ENCODE peak calls at places on chromosome 20, in four cellular contexts. One of them, this sample, is unnamed.

GRCh38 chr20:36199293-36200257 is 36.7 kb upstream of the AAR2 start:
- DNase-seq in right lobe of liver: peak
- DNase-seq in CD4-positive, alpha-beta T cell: peak
- DNase-seq in left ventricle myocardium inferior: peak
- DNase-seq in this sample: peak

GRCh38 chr20:11267131-11267761 is 593.4 kb upstream of the JAG1 start:
- DNase-seq in right lobe of liver: no peak
- DNase-seq in CD4-positive, alpha-beta T cell: no peak
- DNase-seq in left ventricle myocardium inferior: peak
- DNase-seq in this sample: peak

GRCh38 chr20:33814238-33814712 is 3.1 kb downstream of the CHMP4B start:
- DNase-seq in right lobe of liver: no peak
- DNase-seq in CD4-positive, alpha-beta T cell: no peak
- DNase-seq in left ventricle myocardium inferior: no peak
- DNase-seq in this sample: no peak

GRCh38 chr20:5996765-5997164 is 46.3 kb downstream of the MCM8 start:
- DNase-seq in right lobe of liver: no peak
- DNase-seq in CD4-positive, alpha-beta T cell: no peak
- DNase-seq in left ventricle myocardium inferior: no peak
- DNase-seq in this sample: no peak

GRCh38 chr20:36130316-36130865 is 24.1 kb upstream of the EPB41L1 start:
- DNase-seq in right lobe of liver: no peak
- DNase-seq in CD4-positive, alpha-beta T cell: no peak
- DNase-seq in left ventricle myocardium inferior: no peak
- DNase-seq in this sample: no peak

GRCh38 chr20:60331688-60332300 is 373.6 kb downstream of the CDH26 start:
- DNase-seq in right lobe of liver: no peak
- DNase-seq in CD4-positive, alpha-beta T cell: no peak
- DNase-seq in left ventricle myocardium inferior: no peak
- DNase-seq in this sample: no peak

GRCh38 chr20:11676618-11677289 is 240.9 kb upstream of the BTBD3 start:
- DNase-seq in right lobe of liver: peak
- DNase-seq in CD4-positive, alpha-beta T cell: no peak
- DNase-seq in left ventricle myocardium inferior: no peak
- DNase-seq in this sample: peak

GRCh38 chr20:19483309-19483708 is 270.9 kb downstream of the SLC24A3 start:
- DNase-seq in right lobe of liver: no peak
- DNase-seq in CD4-positive, alpha-beta T cell: no peak
- DNase-seq in left ventricle myocardium inferior: no peak
- DNase-seq in this sample: no peak

GRCh38 chr20:59137532-59137931 is 26.1 kb upstream of the ZNF831 start:
- DNase-seq in right lobe of liver: peak
- DNase-seq in CD4-positive, alpha-beta T cell: no peak
- DNase-seq in left ventricle myocardium inferior: peak
- DNase-seq in this sample: no peak

GRCh38 chr20:47113362-47114118 is 218.9 kb downstream of the EYA2 start:
- DNase-seq in right lobe of liver: no peak
- DNase-seq in CD4-positive, alpha-beta T cell: no peak
- DNase-seq in left ventricle myocardium inferior: no peak
- DNase-seq in this sample: no peak

GRCh38 chr20:13131688-13132087 is 89.4 kb upstream of the ISM1 start:
- DNase-seq in right lobe of liver: no peak
- DNase-seq in CD4-positive, alpha-beta T cell: no peak
- DNase-seq in left ventricle myocardium inferior: no peak
- DNase-seq in this sample: no peak

GRCh38 chr20:44552950-44553908 is 29.1 kb upstream of the PKIG start:
- DNase-seq in right lobe of liver: no peak
- DNase-seq in CD4-positive, alpha-beta T cell: no peak
- DNase-seq in left ventricle myocardium inferior: no peak
- DNase-seq in this sample: no peak

GRCh38 chr20:9241232-9241692 is 172.4 kb downstream of the PLCB4 start:
- DNase-seq in right lobe of liver: no peak
- DNase-seq in CD4-positive, alpha-beta T cell: no peak
- DNase-seq in left ventricle myocardium inferior: no peak
- DNase-seq in this sample: peak

GRCh38 chr20:1370548-1371110 is 22.2 kb downstream of the FKBP1A start:
- DNase-seq in right lobe of liver: no peak
- DNase-seq in CD4-positive, alpha-beta T cell: no peak
- DNase-seq in left ventricle myocardium inferior: no peak
- DNase-seq in this sample: no peak

GRCh38 chr20:33531047-33531877 is 41.4 kb downstream of the CBFA2T2 start:
- DNase-seq in right lobe of liver: no peak
- DNase-seq in CD4-positive, alpha-beta T cell: no peak
- DNase-seq in left ventricle myocardium inferior: no peak
- DNase-seq in this sample: no peak

GRCh38 chr20:19815553-19815991 is 57.5 kb downstream of the RIN2 start:
- DNase-seq in right lobe of liver: no peak
- DNase-seq in CD4-positive, alpha-beta T cell: no peak
- DNase-seq in left ventricle myocardium inferior: no peak
- DNase-seq in this sample: peak

GRCh38 chr20:62805365-62805710 is 703 bp downstream of the OGFR start:
- DNase-seq in right lobe of liver: no peak
- DNase-seq in CD4-positive, alpha-beta T cell: no peak
- DNase-seq in left ventricle myocardium inferior: no peak
- DNase-seq in this sample: no peak

GRCh38 chr20:36575066-36575743 is 1.8 kb downstream of the TGIF2 start:
- DNase-seq in right lobe of liver: peak
- DNase-seq in CD4-positive, alpha-beta T cell: no peak
- DNase-seq in left ventricle myocardium inferior: peak
- DNase-seq in this sample: peak

GRCh38 chr20:24991897-24992419 is 593 bp downstream of the APMAP start:
- DNase-seq in right lobe of liver: peak
- DNase-seq in CD4-positive, alpha-beta T cell: no peak
- DNase-seq in left ventricle myocardium inferior: no peak
- DNase-seq in this sample: no peak
- H3K27ac ChIP-seq in right lobe of liver: peak
- H3K27ac ChIP-seq in CD4-positive, alpha-beta T cell: peak
- H3K27ac ChIP-seq in left ventricle myocardium inferior: peak
- H3K27ac ChIP-seq in this sample: peak

GRCh38 chr20:54174452-54175175 is 828 bp upstream of the CYP24A1 start:
- DNase-seq in right lobe of liver: no peak
- DNase-seq in CD4-positive, alpha-beta T cell: no peak
- DNase-seq in left ventricle myocardium inferior: no peak
- DNase-seq in this sample: no peak
- TF ChIP-seq CTCF in right lobe of liver: no peak
- TF ChIP-seq CTCF in CD4-positive, alpha-beta T cell: no peak
- TF ChIP-seq CTCF in left ventricle myocardium inferior: no peak
- TF ChIP-seq CTCF in this sample: no peak

GRCh38 chr20:32455171-32455900 is 97.2 kb downstream of the ASXL1 start:
- DNase-seq in right lobe of liver: no peak
- DNase-seq in CD4-positive, alpha-beta T cell: no peak
- DNase-seq in left ventricle myocardium inferior: peak
- DNase-seq in this sample: no peak
- H3K27ac ChIP-seq in right lobe of liver: no peak
- H3K27ac ChIP-seq in CD4-positive, alpha-beta T cell: no peak
- H3K27ac ChIP-seq in left ventricle myocardium inferior: no peak
- H3K27ac ChIP-seq in this sample: no peak

DNA sequence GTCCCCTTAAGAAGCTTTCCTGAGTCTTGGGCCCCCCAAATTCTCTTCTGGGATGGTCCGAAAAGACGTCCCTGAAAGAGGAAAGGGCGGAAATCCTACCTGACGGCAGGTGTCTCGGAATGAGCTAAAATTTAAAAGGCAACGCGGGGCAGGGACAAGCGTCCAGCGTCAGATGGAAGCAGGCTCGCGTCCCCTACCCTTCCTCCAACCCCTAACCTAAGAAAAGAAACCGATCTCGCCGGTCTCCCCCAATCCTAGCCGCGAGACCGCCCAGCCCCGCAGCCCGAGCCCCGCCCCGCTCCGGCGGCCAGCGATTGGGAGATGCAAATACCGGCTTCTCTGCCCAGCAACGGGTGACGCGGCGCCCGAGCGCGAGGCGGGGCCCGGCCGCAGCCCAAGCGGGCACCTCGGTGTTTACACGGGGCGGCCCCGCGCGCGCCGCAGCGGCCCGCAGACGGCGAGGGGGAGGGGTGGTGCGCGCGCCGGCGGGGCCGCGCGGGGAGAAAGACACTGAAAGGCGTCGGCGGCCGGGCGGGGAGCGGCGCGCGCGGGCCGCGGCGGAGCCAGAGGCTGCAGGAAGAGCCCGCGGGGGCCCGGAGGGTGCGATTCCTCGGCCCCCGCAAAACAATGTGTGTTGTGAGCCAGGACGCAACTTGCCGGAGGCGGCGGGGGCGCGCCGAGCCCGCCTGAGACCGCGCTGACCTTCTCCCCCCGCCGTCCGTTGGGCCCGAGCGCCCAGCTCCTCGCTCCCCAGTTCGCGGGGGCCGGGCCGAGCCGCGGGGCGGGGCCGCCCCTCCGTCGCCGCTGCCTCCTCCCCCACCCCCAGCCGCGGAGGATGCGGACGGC is at the start of gene SOX12:
- DNase-seq in right lobe of liver: peak
- DNase-seq in CD4-positive, alpha-beta T cell: peak
- DNase-seq in left ventricle myocardium inferior: peak
- DNase-seq in this sample: peak
- TF ChIP-seq CTCF in right lobe of liver: no peak
- TF ChIP-seq CTCF in CD4-positive, alpha-beta T cell: no peak
- TF ChIP-seq CTCF in left ventricle myocardium inferior: no peak
- TF ChIP-seq CTCF in this sample: no peak

GRCh38 chr20:22768266-22768665 is 183.9 kb upstream of the FOXA2 start:
- DNase-seq in right lobe of liver: no peak
- DNase-seq in CD4-positive, alpha-beta T cell: no peak
- DNase-seq in left ventricle myocardium inferior: no peak
- DNase-seq in this sample: no peak

GRCh38 chr20:22773326-22773725 is 189.0 kb upstream of the FOXA2 start:
- DNase-seq in right lobe of liver: no peak
- DNase-seq in CD4-positive, alpha-beta T cell: no peak
- DNase-seq in left ventricle myocardium inferior: no peak
- DNase-seq in this sample: no peak

GRCh38 chr20:22770240-22770800 is 185.9 kb upstream of the FOXA2 start:
- DNase-seq in right lobe of liver: no peak
- DNase-seq in CD4-positive, alpha-beta T cell: no peak
- DNase-seq in left ventricle myocardium inferior: no peak
- DNase-seq in this sample: no peak

GRCh38 chr20:22771706-22772105 is 187.3 kb upstream of the FOXA2 start:
- DNase-seq in right lobe of liver: no peak
- DNase-seq in CD4-positive, alpha-beta T cell: no peak
- DNase-seq in left ventricle myocardium inferior: no peak
- DNase-seq in this sample: no peak

DNA sequence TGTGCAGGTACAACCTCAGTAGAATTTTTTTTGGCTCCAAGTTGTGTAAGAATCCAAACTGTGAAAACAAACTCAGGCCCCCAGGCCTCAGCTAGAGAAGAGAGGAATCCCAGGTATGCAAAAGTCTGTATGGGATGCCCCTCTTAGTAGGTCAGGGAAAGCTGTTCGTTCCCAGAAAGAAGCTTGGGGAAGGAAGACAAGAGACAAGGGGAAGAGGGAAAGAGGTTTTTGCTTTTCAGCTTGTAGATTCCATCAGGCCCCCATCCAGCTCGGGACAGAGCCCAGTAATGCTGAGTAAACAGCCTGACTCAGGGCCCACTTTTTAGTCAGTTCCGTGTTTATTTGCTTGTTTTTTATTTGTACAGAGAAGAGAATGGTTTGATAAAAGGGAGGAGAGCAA is 184.4 kb upstream of the FOXA2 start:
- DNase-seq in right lobe of liver: no peak
- DNase-seq in CD4-positive, alpha-beta T cell: no peak
- DNase-seq in left ventricle myocardium inferior: no peak
- DNase-seq in this sample: no peak
- H3K27ac ChIP-seq in right lobe of liver: no peak
- H3K27ac ChIP-seq in CD4-positive, alpha-beta T cell: no peak
- H3K27ac ChIP-seq in left ventricle myocardium inferior: no peak
- H3K27ac ChIP-seq in this sample: no peak

DNA sequence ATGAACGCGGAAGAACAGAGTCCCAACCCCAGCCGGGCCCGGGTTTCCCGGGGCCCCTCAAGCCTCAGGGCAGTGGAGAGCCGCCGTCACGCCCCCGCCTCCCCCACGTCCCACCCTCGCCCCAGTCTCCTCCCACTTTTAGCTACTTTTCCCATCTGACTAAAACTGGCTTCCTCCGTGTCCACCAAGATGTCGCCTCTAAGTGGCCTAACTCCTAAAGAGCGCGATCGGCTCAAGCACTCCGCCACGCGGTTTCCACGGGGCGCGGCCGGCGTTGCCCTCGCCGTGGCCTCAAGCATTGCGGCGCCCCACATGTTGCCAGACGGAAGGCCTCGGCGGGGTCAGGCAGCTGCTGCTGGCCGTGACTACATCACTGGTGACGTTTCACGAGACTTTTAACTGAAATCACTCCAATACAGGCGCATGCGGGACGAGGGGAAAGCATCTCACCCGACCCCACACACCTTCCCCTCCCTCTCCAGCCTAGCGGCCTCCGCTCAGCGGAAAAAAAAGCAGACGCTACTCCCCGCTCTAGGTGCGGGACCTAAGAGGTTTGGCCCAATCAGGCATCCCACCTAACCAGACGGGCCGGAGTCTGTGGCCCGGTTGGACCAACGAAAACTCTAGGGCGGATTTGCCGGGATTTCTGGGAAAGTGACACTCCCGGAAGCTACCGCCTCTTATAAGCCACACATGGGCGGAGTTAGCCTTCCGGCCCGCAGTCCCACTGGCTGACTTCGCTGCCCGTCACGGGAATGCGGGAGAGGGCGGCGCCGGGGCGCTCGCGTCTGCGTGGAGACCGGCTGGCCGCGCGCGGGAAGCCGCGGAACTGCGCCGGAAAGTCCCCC is at the start of gene NXT1:
- DNase-seq in right lobe of liver: peak
- DNase-seq in CD4-positive, alpha-beta T cell: peak
- DNase-seq in left ventricle myocardium inferior: peak
- DNase-seq in this sample: peak
- TF ChIP-seq CTCF in right lobe of liver: no peak
- TF ChIP-seq CTCF in CD4-positive, alpha-beta T cell: peak
- TF ChIP-seq CTCF in left ventricle myocardium inferior: peak
- TF ChIP-seq CTCF in this sample: no peak

GRCh38 chr20:48287552-48288170 is 502.4 kb upstream of the SULF2 start:
- DNase-seq in right lobe of liver: no peak
- DNase-seq in CD4-positive, alpha-beta T cell: no peak
- DNase-seq in left ventricle myocardium inferior: no peak
- DNase-seq in this sample: no peak
- H3K27ac ChIP-seq in right lobe of liver: no peak
- H3K27ac ChIP-seq in CD4-positive, alpha-beta T cell: no peak
- H3K27ac ChIP-seq in left ventricle myocardium inferior: no peak
- H3K27ac ChIP-seq in this sample: no peak

This sample was measured in foreskin keratinocyte.